ENCODE peak calls at places on chromosomes 11 and 22, in seven cellular contexts. D is activated effector memory CD4-positive, alpha-beta T cell treated with anti-CD3 and anti-CD28 coated beads, Interleukin-2, amount 50 U/mL, for 16 hours; W is LoVo; F is activated naive CD8-positive, alpha-beta T cell treated with anti-CD3 and anti-CD28 coated beads for 36 hours; G is fibroblast of pulmonary artery; P is stomach; V is activated CD4-positive, alpha-beta T cell treated with anti-CD3 and anti-CD28 coated beads for 36 hours. L is an unnamed sample.

GRCh38 chr11:6216501-6216900 is 11.1 kb downstream of the C11orf42 start:
- DNase-seq in D (no peak), W (no peak), F (no peak), G (no peak), P (no peak), V (no peak), L (no peak)

GRCh38 chr22:21949569-21949918 is 3.1 kb downstream of the PPM1F start:
- DNase-seq in D (no peak), W (no peak), F (no peak), G (no peak), P (no peak), V (no peak), L (no peak)

GRCh38 chr11:68397256-68397655 is 63.3 kb upstream of the PPP6R3 start:
- DNase-seq in D (no peak), W (no peak), F (no peak), G (no peak), P (no peak), V (no peak), L (no peak)

GRCh38 chr11:18368236-18368635 is 26.1 kb upstream of the LDHA start:
- DNase-seq in D (no peak), W (no peak), F (no peak), G (peak), P (no peak), V (no peak), L (no peak)

GRCh38 chr11:117195761-117196160 is 3.4 kb upstream of the TAGLN start:
- DNase-seq in D (no peak), W (no peak), F (no peak), G (no peak), P (no peak), V (no peak), L (no peak)

GRCh38 chr11:11253487-11253886 is 99.6 kb downstream of the CSNK2A3 start:
- DNase-seq in D (no peak), W (no peak), F (no peak), G (no peak), P (no peak), V (no peak), L (no peak)

GRCh38 chr11:49405743-49406142 is 197.3 kb upstream of the FOLH1 start:
- DNase-seq in D (no peak), W (no peak), F (no peak), G (no peak), P (no peak), V (no peak), L (no peak)

GRCh38 chr11:77589521-77590193 is at the start of gene AQP11:
- DNase-seq in D (peak), W (peak), F (peak), G (peak), P (peak), V (peak), L (peak)

GRCh38 chr11:370087-370941 is 1.0 kb downstream of the B4GALNT4 start:
- DNase-seq in D (no peak), W (no peak), F (no peak), G (no peak), P (no peak), V (no peak), L (no peak)

GRCh38 chr11:63802637-63803414 is 10.4 kb upstream of the SPINDOC start:
- DNase-seq in D (no peak), W (peak), F (no peak), G (peak), P (no peak), V (peak), L (no peak)

GRCh38 chr11:26247340-26247739 is 84.6 kb upstream of the ANO3 start:
- DNase-seq in D (no peak), W (no peak), F (no peak), G (peak), P (no peak), V (no peak), L (no peak)

GRCh38 chr22:19877626-19878339 is 23.1 kb upstream of the GNB1L start:
- DNase-seq in D (peak), W (no peak), F (no peak), G (no peak), P (no peak), V (no peak), L (no peak)

GRCh38 chr22:23565288-23565941 is 14.7 kb downstream of the IGLL1 start:
- DNase-seq in D (peak), W (no peak), F (no peak), G (peak), P (no peak), V (peak), L (no peak)

GRCh38 chr11:60130496-60130895 is 42.0 kb downstream of the MS4A2 start:
- DNase-seq in D (no peak), W (peak), F (no peak), G (peak), P (no peak), V (peak), L (peak)

GRCh38 chr22:17772963-17773605 is 1.2 kb downstream of the BID start:
- DNase-seq in D (no peak), W (no peak), F (no peak), G (no peak), P (no peak), V (no peak), L (no peak)

GRCh38 chr11:43278302-43278956 is 33.4 kb upstream of the API5 start:
- DNase-seq in D (no peak), W (peak), F (no peak), G (peak), P (no peak), V (no peak), L (peak)

GRCh38 chr11:79088967-79089366 is 351.9 kb downstream of the TENM4 start:
- DNase-seq in D (no peak), W (no peak), F (no peak), G (no peak), P (no peak), V (no peak), L (no peak)

GRCh38 chr22:46551321-46551720 is 13.9 kb upstream of the CELSR1 start:
- DNase-seq in D (no peak), W (no peak), F (no peak), G (no peak), P (no peak), V (peak), L (no peak)

GRCh38 chr11:16158426-16158994 is 197.8 kb downstream of the SOX6 start:
- DNase-seq in D (no peak), W (no peak), F (no peak), G (no peak), P (no peak), V (no peak), L (no peak)